ENCODE peak calls at places on chromosomes 2 and 18, in eight cellular contexts. C is breast epithelium; D is fibroblast of lung; H is adrenal gland; J is aorta; A is H1; V is CD8-positive, alpha-beta memory T cell; E is transverse colon. L is an unnamed sample.

GRCh38 chr2:39203382-39203781 is 40.4 kb downstream of the CDKL4 start:
- DNase-seq in C (no peak), D (no peak), H (no peak), J (no peak), A (no peak), V (no peak), E (no peak), L (no peak)

GRCh38 chr2:47109680-47110079 is 45.4 kb downstream of the STPG4 start:
- DNase-seq in C (no peak), D (no peak), H (no peak), J (no peak), A (no peak), V (no peak), E (no peak), L (no peak)

GRCh38 chr2:240590681-240591111 is 4.2 kb downstream of the CAPN10 start:
- DNase-seq in C (no peak), D (no peak), H (no peak), J (peak; percentile 59), A (no peak), V (peak; percentile 48), E (no peak), L (no peak)

GRCh38 chr2:119432882-119433522 is 1.3 kb downstream of the TMEM37 start:
- DNase-seq in C (no peak), D (no peak), H (no peak), J (no peak), A (no peak), V (no peak), E (no peak), L (no peak)

GRCh38 chr2:241728627-241729026 is 5.8 kb upstream of the D2HGDH start:
- DNase-seq in C (no peak), D (no peak), H (no peak), J (no peak), A (no peak), V (no peak), E (no peak), L (no peak)

GRCh38 chr18:39051013-39051412 is 1485.4 kb upstream of the CELF4 start:
- DNase-seq in C (no peak), D (peak; percentile 43), H (no peak), J (no peak), A (no peak), V (no peak), E (no peak), L (no peak)

GRCh38 chr2:158619496-158619895 is 162.7 kb downstream of the PKP4 start:
- DNase-seq in C (no peak), D (peak; percentile 70), H (no peak), J (no peak), A (no peak), V (no peak), E (no peak), L (peak; percentile 3)

GRCh38 chr2:66688951-66689350 is 254.0 kb downstream of the MEIS1 start:
- DNase-seq in C (no peak), D (no peak), H (no peak), J (no peak), A (no peak), V (no peak), E (no peak), L (no peak)

GRCh38 chr2:113117594-113118262 is 9.7 kb upstream of the IL1RN start:
- DNase-seq in C (peak; percentile 62), D (peak; percentile 94), H (peak; percentile 92), J (no peak), A (no peak), V (no peak), E (peak; percentile 46), L (no peak)

GRCh38 chr2:138691667-138692066 is 88.5 kb downstream of the NXPH2 start:
- DNase-seq in C (no peak), D (no peak), H (no peak), J (no peak), A (no peak), V (no peak), E (no peak), L (no peak)

GRCh38 chr18:51028201-51028805 is 1.7 kb upstream of the SMAD4 start:
- DNase-seq in C (no peak), D (peak; percentile 54), H (no peak), J (no peak), A (no peak), V (no peak), E (peak; percentile 49), L (no peak)

GRCh38 chr2:109174214-109174613 is 45.2 kb downstream of the SH3RF3 start:
- DNase-seq in C (no peak), D (no peak), H (no peak), J (peak; percentile 78), A (no peak), V (no peak), E (no peak), L (peak; percentile 48)

GRCh38 chr2:109173311-109174171 is 44.5 kb downstream of the SH3RF3 start:
- DNase-seq in C (peak; percentile 87), D (peak; percentile 94), H (peak; percentile 83), J (peak; percentile 93), A (no peak), V (no peak), E (peak; percentile 63), L (no peak)

GRCh38 chr2:109176489-109176888 is 47.5 kb downstream of the SH3RF3 start:
- DNase-seq in C (no peak), D (no peak), H (no peak), J (peak; percentile 11), A (no peak), V (no peak), E (no peak), L (no peak)

GRCh38 chr2:109175350-109175678 is 46.3 kb downstream of the SH3RF3 start:
- DNase-seq in C (no peak), D (no peak), H (no peak), J (no peak), A (no peak), V (no peak), E (no peak), L (no peak)

DNA sequence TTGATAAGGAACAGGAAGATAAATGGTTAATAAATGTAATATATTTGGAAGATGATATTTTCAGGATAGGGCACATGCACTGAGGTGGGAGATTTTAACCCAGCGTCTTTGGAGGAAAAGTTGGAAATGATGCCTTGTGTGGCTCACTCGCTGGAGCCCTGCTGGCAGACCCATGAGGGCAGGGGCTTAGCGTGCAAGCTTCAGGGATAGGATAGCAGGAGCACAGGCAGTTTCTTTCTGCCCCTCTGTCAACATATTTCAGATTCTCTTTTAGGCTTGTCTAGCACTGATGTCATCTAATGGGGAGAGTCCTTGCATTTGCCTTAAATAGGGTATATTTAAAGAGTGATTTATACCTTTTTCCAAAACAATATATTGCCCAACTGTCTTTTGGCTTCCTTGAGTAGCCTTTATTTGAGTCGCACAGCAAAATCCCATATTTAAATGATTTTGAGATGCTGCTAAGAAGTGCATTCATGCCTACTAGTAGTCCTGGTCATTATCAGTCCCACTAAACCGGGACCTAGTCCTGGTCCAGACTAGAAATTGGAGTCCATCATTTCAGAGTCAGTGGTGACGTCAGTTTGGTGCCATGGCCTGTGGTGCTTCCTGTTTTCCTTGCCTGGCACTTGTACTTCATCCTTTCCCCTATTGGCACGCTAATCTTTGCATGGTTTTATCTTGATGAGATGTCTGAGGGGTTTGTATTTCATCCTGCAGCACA is 45.8 kb downstream of the SH3RF3 start:
- DNase-seq in C (no peak), D (no peak), H (no peak), J (peak; percentile 69), A (no peak), V (no peak), E (no peak), L (no peak)
- H3K4me1 ChIP-seq in C (peaks cover 6% of the 10 kb centered on the region), D (peaks cover 30% of the 10 kb centered on the region), H (peaks cover 67% of the 10 kb centered on the region), J (peaks cover 7% of the 10 kb centered on the region), A (peaks cover 8% of the 10 kb centered on the region), V (peaks cover 13% of the 10 kb centered on the region), E (peaks cover 10% of the 10 kb centered on the region), L (peaks cover 12% of the 10 kb centered on the region)

DNA sequence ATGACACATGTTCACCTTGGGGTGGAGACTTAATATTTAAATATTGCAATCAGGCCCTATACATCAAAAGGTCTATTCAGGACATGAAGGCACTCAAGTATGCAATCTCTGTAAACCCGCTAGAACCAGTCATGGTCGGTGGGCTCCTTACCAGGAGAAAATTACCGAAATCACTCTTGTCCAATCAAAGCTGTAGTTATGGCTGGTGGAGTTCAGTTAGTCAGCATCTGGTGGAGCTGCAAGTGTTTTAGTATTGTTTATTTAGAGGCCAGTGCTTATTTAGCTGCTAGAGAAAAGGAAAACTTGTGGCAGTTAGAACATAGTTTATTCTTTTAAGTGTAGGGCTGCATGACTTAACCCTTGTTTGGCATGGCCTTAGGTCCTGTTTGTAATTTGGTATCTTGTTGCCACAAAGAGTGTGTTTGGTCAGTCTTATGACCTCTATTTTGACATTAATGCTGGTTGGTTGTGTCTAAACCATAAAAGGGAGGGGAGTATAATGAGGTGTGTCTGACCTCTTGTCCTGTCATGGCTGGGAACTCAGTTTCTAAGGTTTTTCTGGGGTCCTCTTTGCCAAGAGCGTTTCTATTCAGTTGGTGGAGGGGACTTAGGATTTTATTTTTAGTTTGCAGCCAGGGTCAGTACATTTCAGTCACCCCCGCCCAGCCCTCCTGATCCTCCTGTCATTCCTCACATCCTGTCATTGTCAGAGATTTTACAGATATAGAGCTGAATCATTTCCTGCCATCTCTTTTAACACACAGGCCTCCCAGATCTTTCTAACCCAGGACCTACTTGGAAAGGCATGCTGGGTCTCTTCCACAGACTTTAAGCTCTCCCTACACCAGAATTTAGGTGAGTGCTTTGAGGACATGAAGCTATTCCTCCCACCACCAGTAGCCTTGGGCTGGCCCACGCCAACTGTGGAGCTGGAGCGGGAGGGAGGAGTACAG is 108.1 kb downstream of the XRCC5 start:
- DNase-seq in C (no peak), D (peak; percentile 57), H (no peak), J (no peak), A (no peak), V (no peak), E (no peak), L (no peak)
- H3K9me3 ChIP-seq in C (no peaks in the 10 kb centered on the region), D (no peaks in the 10 kb centered on the region), H (no peaks in the 10 kb centered on the region), J (no peaks in the 10 kb centered on the region), A (no peaks in the 10 kb centered on the region), V (no peaks in the 10 kb centered on the region), E (no peaks in the 10 kb centered on the region), L (no peaks in the 10 kb centered on the region)

GRCh38 chr2:214038186-214038585 is 372.7 kb upstream of the VWC2L start:
- DNase-seq in C (no peak), D (no peak), H (no peak), J (no peak), A (no peak), V (no peak), E (no peak), L (no peak)
- H3K27ac ChIP-seq in C (no peak overlapping the region), D (no peak overlapping the region), H (no peak overlapping the region), J (no peak overlapping the region), A (no peak overlapping the region), V (no peak overlapping the region), E (no peak overlapping the region), L (no peak overlapping the region)

GRCh38 chr18:2964349-2965010 is 48.5 kb downstream of the LPIN2 start:
- DNase-seq in C (no peak), D (peak; percentile 47), H (no peak), J (no peak), A (no peak), V (no peak), E (no peak), L (no peak)

GRCh38 chr18:2967357-2967756 is 45.6 kb downstream of the LPIN2 start:
- DNase-seq in C (no peak), D (no peak), H (no peak), J (no peak), A (no peak), V (no peak), E (no peak), L (no peak)

GRCh38 chr18:2967820-2968219 is 45.1 kb downstream of the LPIN2 start:
- DNase-seq in C (no peak), D (no peak), H (no peak), J (no peak), A (no peak), V (no peak), E (no peak), L (no peak)

GRCh38 chr18:2963048-2963447 is 49.9 kb downstream of the LPIN2 start:
- DNase-seq in C (no peak), D (no peak), H (no peak), J (no peak), A (no peak), V (peak; percentile 79), E (no peak), L (peak; percentile 45)

GRCh38 chr18:2965797-2966196 is 47.1 kb downstream of the LPIN2 start:
- DNase-seq in C (no peak), D (no peak), H (no peak), J (no peak), A (no peak), V (no peak), E (no peak), L (no peak)
- H3K4me1 ChIP-seq in C (peaks cover 3% of the 10 kb centered on the region), D (peaks cover 10% of the 10 kb centered on the region), H (peaks cover 54% of the 10 kb centered on the region), J (peaks cover 7% of the 10 kb centered on the region), A (peaks cover 3% of the 10 kb centered on the region), V (peaks cover 99% of the 10 kb centered on the region), E (peaks cover 33% of the 10 kb centered on the region), L (peaks cover 99% of the 10 kb centered on the region)

L was measured in CD4-positive, CD25-positive, alpha-beta regulatory T cell.